ENCODE peak calls at places on chromosomes 2 and 18, in five cellular contexts. One of them, this sample, is unnamed. For H3K4me1, the result is how much of the 10 kb centered on the place peaks cover.

GRCh38 chr2:109466674-109467575 is 146.8 kb downstream of the SEPTIN10 start:
- DNase-seq in CD4-positive, alpha-beta memory T cell: no peak
- DNase-seq in heart left ventricle: no peak
- DNase-seq in endodermal cell: peak
- DNase-seq in aorta: peak
- DNase-seq in this sample: no peak

GRCh38 chr18:51437280-51438271 is 240.1 kb upstream of the MEX3C start:
- DNase-seq in CD4-positive, alpha-beta memory T cell: no peak
- DNase-seq in heart left ventricle: no peak
- DNase-seq in endodermal cell: no peak
- DNase-seq in aorta: no peak
- DNase-seq in this sample: peak

GRCh38 chr2:163471947-163472346 is 263.9 kb downstream of the FIGN start:
- DNase-seq in CD4-positive, alpha-beta memory T cell: no peak
- DNase-seq in heart left ventricle: no peak
- DNase-seq in endodermal cell: peak
- DNase-seq in aorta: no peak
- DNase-seq in this sample: peak

GRCh38 chr2:45652090-45653050 is 895 bp downstream of the PRKCE start:
- DNase-seq in CD4-positive, alpha-beta memory T cell: peak
- DNase-seq in heart left ventricle: peak
- DNase-seq in endodermal cell: peak
- DNase-seq in aorta: peak
- DNase-seq in this sample: peak

GRCh38 chr2:86661333-86661732 is 37.7 kb upstream of the RNF103 start:
- DNase-seq in CD4-positive, alpha-beta memory T cell: no peak
- DNase-seq in heart left ventricle: no peak
- DNase-seq in endodermal cell: no peak
- DNase-seq in aorta: no peak
- DNase-seq in this sample: peak

GRCh38 chr2:219331560-219332213 is 857 bp downstream of the RESP18 start:
- DNase-seq in CD4-positive, alpha-beta memory T cell: no peak
- DNase-seq in heart left ventricle: peak
- DNase-seq in endodermal cell: peak
- DNase-seq in aorta: peak
- DNase-seq in this sample: peak

GRCh38 chr2:148888003-148888501 is 13.0 kb downstream of the KIF5C start:
- DNase-seq in CD4-positive, alpha-beta memory T cell: peak
- DNase-seq in heart left ventricle: no peak
- DNase-seq in endodermal cell: peak
- DNase-seq in aorta: peak
- DNase-seq in this sample: no peak

GRCh38 chr18:72965616-72966015 is 97.8 kb upstream of the NETO1 start:
- DNase-seq in CD4-positive, alpha-beta memory T cell: no peak
- DNase-seq in heart left ventricle: no peak
- DNase-seq in endodermal cell: no peak
- DNase-seq in aorta: no peak
- DNase-seq in this sample: no peak

GRCh38 chr2:207676827-207677354 is 34.5 kb upstream of the CCNYL1 start:
- DNase-seq in CD4-positive, alpha-beta memory T cell: no peak
- DNase-seq in heart left ventricle: no peak
- DNase-seq in endodermal cell: no peak
- DNase-seq in aorta: no peak
- DNase-seq in this sample: no peak

GRCh38 chr18:9683418-9684396 is 24.4 kb upstream of the RAB31 start:
- DNase-seq in CD4-positive, alpha-beta memory T cell: no peak
- DNase-seq in heart left ventricle: no peak
- DNase-seq in endodermal cell: peak
- DNase-seq in aorta: no peak
- DNase-seq in this sample: peak

GRCh38 chr2:196249860-196250259 is 78.5 kb upstream of the STK17B start:
- DNase-seq in CD4-positive, alpha-beta memory T cell: no peak
- DNase-seq in heart left ventricle: no peak
- DNase-seq in endodermal cell: no peak
- DNase-seq in aorta: no peak
- DNase-seq in this sample: no peak

GRCh38 chr2:196252408-196253114 is 81.2 kb upstream of the STK17B start:
- DNase-seq in CD4-positive, alpha-beta memory T cell: no peak
- DNase-seq in heart left ventricle: no peak
- DNase-seq in endodermal cell: no peak
- DNase-seq in aorta: no peak
- DNase-seq in this sample: no peak

GRCh38 chr2:196253115-196253484 is 81.7 kb upstream of the STK17B start:
- DNase-seq in CD4-positive, alpha-beta memory T cell: no peak
- DNase-seq in heart left ventricle: no peak
- DNase-seq in endodermal cell: no peak
- DNase-seq in aorta: no peak
- DNase-seq in this sample: no peak

GRCh38 chr2:196249171-196249570 is 77.8 kb upstream of the STK17B start:
- DNase-seq in CD4-positive, alpha-beta memory T cell: no peak
- DNase-seq in heart left ventricle: no peak
- DNase-seq in endodermal cell: no peak
- DNase-seq in aorta: no peak
- DNase-seq in this sample: no peak

GRCh38 chr2:196251132-196251531 is 79.8 kb upstream of the STK17B start:
- DNase-seq in CD4-positive, alpha-beta memory T cell: no peak
- DNase-seq in heart left ventricle: no peak
- DNase-seq in endodermal cell: no peak
- DNase-seq in aorta: no peak
- DNase-seq in this sample: no peak
- H3K4me1 ChIP-seq in CD4-positive, alpha-beta memory T cell: under half
- H3K4me1 ChIP-seq in heart left ventricle: under half
- H3K4me1 ChIP-seq in endodermal cell: under half
- H3K4me1 ChIP-seq in aorta: under half
- H3K4me1 ChIP-seq in this sample: under half

GRCh38 chr2:42096869-42097591 is 49.2 kb downstream of the PKDCC start:
- DNase-seq in CD4-positive, alpha-beta memory T cell: no peak
- DNase-seq in heart left ventricle: no peak
- DNase-seq in endodermal cell: peak
- DNase-seq in aorta: no peak
- DNase-seq in this sample: no peak
- H3K4me1 ChIP-seq in CD4-positive, alpha-beta memory T cell: half or more
- H3K4me1 ChIP-seq in heart left ventricle: under half
- H3K4me1 ChIP-seq in endodermal cell: under half
- H3K4me1 ChIP-seq in aorta: under half
- H3K4me1 ChIP-seq in this sample: under half

GRCh38 chr2:68385907-68386287 is 20.8 kb downstream of the PLEK start:
- DNase-seq in CD4-positive, alpha-beta memory T cell: no peak
- DNase-seq in heart left ventricle: no peak
- DNase-seq in endodermal cell: no peak
- DNase-seq in aorta: no peak
- DNase-seq in this sample: no peak
- H3K4me1 ChIP-seq in CD4-positive, alpha-beta memory T cell: half or more
- H3K4me1 ChIP-seq in heart left ventricle: under half
- H3K4me1 ChIP-seq in endodermal cell: under half
- H3K4me1 ChIP-seq in aorta: under half
- H3K4me1 ChIP-seq in this sample: under half

GRCh38 chr2:36411962-36412444 is 56.4 kb downstream of the CRIM1 start:
- DNase-seq in CD4-positive, alpha-beta memory T cell: no peak
- DNase-seq in heart left ventricle: no peak
- DNase-seq in endodermal cell: peak
- DNase-seq in aorta: no peak
- DNase-seq in this sample: no peak

GRCh38 chr2:36414307-36414706 is 58.7 kb downstream of the CRIM1 start:
- DNase-seq in CD4-positive, alpha-beta memory T cell: no peak
- DNase-seq in heart left ventricle: no peak
- DNase-seq in endodermal cell: no peak
- DNase-seq in aorta: no peak
- DNase-seq in this sample: no peak

GRCh38 chr2:36416370-36417165 is 61.0 kb downstream of the CRIM1 start:
- DNase-seq in CD4-positive, alpha-beta memory T cell: no peak
- DNase-seq in heart left ventricle: no peak
- DNase-seq in endodermal cell: no peak
- DNase-seq in aorta: no peak
- DNase-seq in this sample: no peak

GRCh38 chr2:36413218-36413617 is 57.6 kb downstream of the CRIM1 start:
- DNase-seq in CD4-positive, alpha-beta memory T cell: no peak
- DNase-seq in heart left ventricle: no peak
- DNase-seq in endodermal cell: no peak
- DNase-seq in aorta: no peak
- DNase-seq in this sample: peak

GRCh38 chr2:36415623-36416022 is 60.0 kb downstream of the CRIM1 start:
- DNase-seq in CD4-positive, alpha-beta memory T cell: no peak
- DNase-seq in heart left ventricle: peak
- DNase-seq in endodermal cell: no peak
- DNase-seq in aorta: no peak
- DNase-seq in this sample: no peak
- H3K4me1 ChIP-seq in CD4-positive, alpha-beta memory T cell: under half
- H3K4me1 ChIP-seq in heart left ventricle: half or more
- H3K4me1 ChIP-seq in endodermal cell: under half
- H3K4me1 ChIP-seq in aorta: under half
- H3K4me1 ChIP-seq in this sample: under half

GRCh38 chr2:174662459-174662858 is 64.9 kb upstream of the WIPF1 start:
- DNase-seq in CD4-positive, alpha-beta memory T cell: no peak
- DNase-seq in heart left ventricle: no peak
- DNase-seq in endodermal cell: no peak
- DNase-seq in aorta: no peak
- DNase-seq in this sample: peak
- H3K4me1 ChIP-seq in CD4-positive, alpha-beta memory T cell: under half
- H3K4me1 ChIP-seq in heart left ventricle: under half
- H3K4me1 ChIP-seq in endodermal cell: under half
- H3K4me1 ChIP-seq in aorta: under half
- H3K4me1 ChIP-seq in this sample: under half

DNA sequence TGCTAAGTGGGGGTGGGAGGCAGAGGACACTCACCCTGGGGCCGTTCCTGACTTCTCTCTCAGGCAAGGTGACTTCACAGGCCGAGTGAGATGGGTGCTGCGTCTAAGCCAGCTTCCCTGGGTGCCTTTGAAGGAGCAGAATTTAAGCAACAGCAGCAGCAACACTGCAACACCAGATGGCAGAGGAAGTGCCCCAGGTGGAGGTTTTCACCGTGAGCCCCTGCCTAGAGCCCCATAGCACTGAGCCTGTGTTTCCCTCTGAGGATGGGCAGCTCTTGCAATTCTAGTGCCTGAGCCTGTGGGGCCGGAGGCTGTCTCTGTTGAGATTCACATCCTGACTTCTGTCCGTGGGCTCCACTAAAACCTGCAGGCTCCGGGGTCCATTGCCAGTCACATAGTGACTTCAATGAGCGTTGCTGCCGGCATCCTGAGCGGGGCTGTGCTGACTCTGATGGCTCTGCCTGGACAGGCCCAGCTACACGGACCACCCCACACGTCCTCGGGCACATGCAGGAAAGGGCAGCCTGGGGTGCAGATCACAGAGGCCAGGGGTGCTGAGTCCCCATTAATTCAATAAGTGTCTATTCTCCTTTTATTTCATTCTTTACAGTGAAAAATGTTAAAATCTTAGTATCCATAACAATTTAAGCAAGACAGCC is 218.8 kb downstream of the SNTG2 start:
- DNase-seq in CD4-positive, alpha-beta memory T cell: no peak
- DNase-seq in heart left ventricle: no peak
- DNase-seq in endodermal cell: peak
- DNase-seq in aorta: no peak
- DNase-seq in this sample: no peak
- H3K4me1 ChIP-seq in CD4-positive, alpha-beta memory T cell: under half
- H3K4me1 ChIP-seq in heart left ventricle: under half
- H3K4me1 ChIP-seq in endodermal cell: under half
- H3K4me1 ChIP-seq in aorta: under half
- H3K4me1 ChIP-seq in this sample: under half

GRCh38 chr18:48783616-48784520 is 166.9 kb downstream of the SMAD7 start:
- DNase-seq in CD4-positive, alpha-beta memory T cell: no peak
- DNase-seq in heart left ventricle: no peak
- DNase-seq in endodermal cell: no peak
- DNase-seq in aorta: peak
- DNase-seq in this sample: no peak

GRCh38 chr18:48784654-48785053 is 166.1 kb downstream of the SMAD7 start:
- DNase-seq in CD4-positive, alpha-beta memory T cell: no peak
- DNase-seq in heart left ventricle: no peak
- DNase-seq in endodermal cell: no peak
- DNase-seq in aorta: peak
- DNase-seq in this sample: no peak

GRCh38 chr18:48785686-48786470 is 164.9 kb downstream of the SMAD7 start:
- DNase-seq in CD4-positive, alpha-beta memory T cell: no peak
- DNase-seq in heart left ventricle: no peak
- DNase-seq in endodermal cell: peak
- DNase-seq in aorta: peak
- DNase-seq in this sample: no peak

GRCh38 chr18:48786621-48787522 is 163.9 kb downstream of the SMAD7 start:
- DNase-seq in CD4-positive, alpha-beta memory T cell: no peak
- DNase-seq in heart left ventricle: no peak
- DNase-seq in endodermal cell: peak
- DNase-seq in aorta: peak
- DNase-seq in this sample: no peak

GRCh38 chr18:48785091-48785614 is 165.6 kb downstream of the SMAD7 start:
- DNase-seq in CD4-positive, alpha-beta memory T cell: no peak
- DNase-seq in heart left ventricle: no peak
- DNase-seq in endodermal cell: no peak
- DNase-seq in aorta: peak
- DNase-seq in this sample: no peak
- H3K4me1 ChIP-seq in CD4-positive, alpha-beta memory T cell: under half
- H3K4me1 ChIP-seq in heart left ventricle: half or more
- H3K4me1 ChIP-seq in endodermal cell: under half
- H3K4me1 ChIP-seq in aorta: under half
- H3K4me1 ChIP-seq in this sample: half or more